ENCODE peak calls at places on chromosomes 5 and 9, in five cellular contexts. J is endothelial cell of umbilical vein, S is HepG2, B is K562, I is GM12878. M is an unnamed sample.

GRCh38 chr9:14271078-14271673 is 42.8 kb downstream of the NFIB start:
- DNase-seq in J (peak), S (peak), B (no peak), I (no peak), M (no peak)

GRCh38 chr9:127915325-127915752 is 1.5 kb downstream of the ST6GALNAC4 start:
- DNase-seq in J (no peak), S (no peak), B (peak), I (no peak), M (no peak)

GRCh38 chr5:43017438-43017820 is 22.7 kb downstream of the ANXA2R start:
- DNase-seq in J (peak), S (peak), B (no peak), I (no peak), M (no peak)

GRCh38 chr9:21812415-21812814 is 10.0 kb downstream of the MTAP start:
- DNase-seq in J (peak), S (no peak), B (no peak), I (no peak), M (no peak)

GRCh38 chr5:14142202-14142855 is 813 bp upstream of the TRIO start:
- DNase-seq in J (no peak), S (no peak), B (no peak), I (no peak), M (no peak)

GRCh38 chr9:136052433-136052880 is 42.6 kb downstream of the NACC2 start:
- DNase-seq in J (no peak), S (peak), B (no peak), I (no peak), M (no peak)

GRCh38 chr9:75265525-75265972 is 177.2 kb downstream of the OSTF1 start:
- DNase-seq in J (peak), S (peak), B (peak), I (no peak), M (peak)

GRCh38 chr9:83281306-83282255 is 218.6 kb upstream of the RASEF start:
- DNase-seq in J (peak), S (no peak), B (no peak), I (no peak), M (no peak)

GRCh38 chr9:98260635-98261034 is 5.2 kb upstream of the TBC1D2 start:
- DNase-seq in J (no peak), S (no peak), B (no peak), I (no peak), M (no peak)

GRCh38 chr9:32603914-32604852 is 31.2 kb upstream of the NDUFB6 start:
- DNase-seq in J (no peak), S (peak), B (no peak), I (no peak), M (peak)

GRCh38 chr5:148828461-148829247 is 2.2 kb downstream of the ADRB2 start:
- DNase-seq in J (no peak), S (no peak), B (no peak), I (no peak), M (no peak)

DNA sequence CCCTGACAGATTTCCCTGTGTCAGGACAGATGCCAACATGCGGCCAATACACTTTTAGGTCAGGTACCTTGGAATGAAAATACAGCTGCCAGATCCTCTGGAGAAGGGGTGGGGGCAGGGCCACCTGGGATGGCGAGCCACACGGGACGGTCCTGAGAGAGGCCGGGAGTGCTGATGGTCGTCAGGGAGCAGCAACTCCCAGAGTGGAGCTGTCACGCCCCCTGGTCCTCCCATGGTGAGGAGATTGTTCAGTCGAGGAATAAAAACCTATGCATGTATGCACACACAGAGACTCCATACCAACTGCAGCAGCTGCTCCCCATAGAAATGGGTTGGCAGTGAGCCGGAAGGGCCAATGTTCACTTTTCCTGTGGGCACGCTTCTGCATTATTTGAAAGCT is 45.1 kb upstream of the SEMA4D start:
- DNase-seq in J (no peak), S (no peak), B (no peak), I (no peak), M (no peak)
- TF ChIP-seq MAX in J (no peak), S (no peak), B (no peak), I (no peak), M (no peak)

DNA sequence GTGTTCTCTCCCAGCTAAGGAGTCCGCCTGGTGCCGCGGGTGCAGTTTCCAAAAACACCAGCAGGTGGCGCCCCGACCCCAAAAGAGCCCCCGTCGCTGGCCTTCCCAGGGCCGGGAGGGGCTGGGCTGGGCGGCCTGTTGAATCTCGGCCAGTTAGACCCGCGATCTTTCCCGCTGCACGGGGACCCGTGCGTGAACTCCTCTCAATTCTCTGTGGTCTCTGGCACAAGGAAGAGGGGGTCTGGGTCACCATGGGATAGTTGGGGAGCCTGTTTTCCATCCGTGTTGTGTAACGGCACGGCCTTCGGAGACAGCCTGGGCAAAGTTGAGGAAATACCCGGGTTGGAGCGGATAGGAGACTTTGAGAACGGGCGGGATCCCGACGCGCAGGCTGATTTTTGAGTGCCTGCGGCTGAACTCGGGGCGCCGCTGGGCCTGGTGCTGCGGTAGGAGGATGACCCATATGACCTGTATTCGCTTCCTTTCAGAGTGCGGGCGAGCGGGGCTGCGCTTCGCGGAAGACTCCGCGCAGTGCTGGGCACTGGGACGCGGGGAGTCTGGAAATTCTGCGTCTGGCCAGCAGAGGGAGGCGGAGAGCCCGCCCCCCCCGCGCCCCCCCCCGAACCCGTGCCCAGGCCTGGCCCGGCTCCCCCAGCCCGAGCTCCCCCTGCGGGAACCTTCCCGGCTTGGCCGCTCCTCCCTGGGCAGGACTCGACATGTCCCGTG is 7.9 kb upstream of the PSD2 start:
- DNase-seq in J (peak), S (peak), B (peak), I (peak), M (peak)
- TF ChIP-seq EZH2 in J (no peak), S (no peak), B (no peak), I (no peak), M (no peak)

GRCh38 chr5:132260714-132261615 is 3.5 kb downstream of the PDLIM4 start:
- DNase-seq in J (peak), S (no peak), B (peak), I (peak), M (peak)

GRCh38 chr5:132258102-132259060 is 885 bp downstream of the PDLIM4 start:
- DNase-seq in J (peak), S (no peak), B (no peak), I (no peak), M (no peak)

GRCh38 chr5:132257131-132258101 is at the start of gene PDLIM4:
- DNase-seq in J (peak), S (no peak), B (peak), I (no peak), M (no peak)

GRCh38 chr5:132260051-132260450 is 2.6 kb downstream of the PDLIM4 start:
- DNase-seq in J (peak), S (no peak), B (no peak), I (no peak), M (no peak)

GRCh38 chr5:132259061-132259851 is 1.8 kb downstream of the PDLIM4 start:
- DNase-seq in J (peak), S (no peak), B (peak), I (no peak), M (no peak)
- TF ChIP-seq MAX in J (peak), S (no peak), B (peak), I (no peak), M (no peak)

DNA sequence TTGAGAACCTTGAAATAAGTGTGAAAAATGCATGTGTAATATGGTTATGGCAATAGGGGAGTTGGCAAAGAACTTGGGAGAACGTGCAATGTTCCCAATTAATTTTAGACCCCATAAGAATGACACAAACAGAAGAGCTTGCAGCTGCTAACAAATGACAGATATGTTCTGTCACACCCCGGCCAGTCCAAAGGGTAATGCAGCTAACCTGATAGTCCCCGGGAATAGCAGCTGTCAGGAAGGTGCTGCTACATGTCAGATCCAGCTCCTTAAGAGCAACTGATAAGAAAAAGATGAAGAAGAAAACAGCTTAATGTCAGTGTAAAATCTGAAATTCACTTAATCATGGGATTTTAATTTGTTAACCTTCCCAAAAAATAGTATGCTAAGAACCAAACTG is 30.4 kb downstream of the SEMA5A start:
- DNase-seq in J (no peak), S (no peak), B (no peak), I (no peak), M (no peak)
- TF ChIP-seq EZH2 in J (no peak), S (no peak), B (no peak), I (no peak), M (no peak)

DNA sequence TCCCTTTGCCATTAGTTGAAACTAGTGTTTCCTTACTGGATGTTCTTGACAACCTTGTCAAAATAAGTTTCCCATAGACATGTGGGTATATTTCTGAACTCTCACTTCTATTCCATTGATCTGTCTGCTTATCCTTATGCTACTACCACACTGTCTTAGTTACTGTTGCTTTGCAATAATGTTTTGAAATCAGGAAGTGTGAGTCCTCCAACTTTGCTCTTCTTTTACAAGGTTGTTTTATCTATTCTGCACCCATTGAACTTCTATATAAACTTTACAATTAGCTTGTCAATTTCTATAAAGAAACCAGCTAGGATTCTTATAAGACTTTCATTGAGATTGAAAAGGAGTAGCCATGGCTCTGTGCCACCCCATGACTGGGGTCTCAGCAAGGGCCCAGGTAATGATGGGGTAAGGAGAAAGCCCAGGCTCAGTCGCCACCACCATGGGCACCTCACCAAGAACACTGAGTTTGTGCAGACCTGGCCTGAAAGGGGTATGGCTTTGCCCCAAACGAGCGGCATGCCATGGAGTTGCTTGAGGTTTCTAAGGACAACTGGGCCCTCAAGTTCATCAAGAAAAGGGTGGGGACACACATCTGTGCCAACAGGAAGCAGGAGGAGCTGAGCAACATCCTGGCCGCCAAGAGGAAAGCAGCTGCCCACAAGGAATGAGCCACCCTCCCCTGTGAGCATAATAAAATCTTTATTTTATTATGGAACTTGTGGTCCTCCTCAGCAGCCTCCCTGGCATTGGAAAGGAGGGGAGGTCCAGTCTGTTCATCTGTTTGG is 24.1 kb downstream of the CD14 start:
- DNase-seq in J (peak), S (no peak), B (no peak), I (no peak), M (no peak)
- TF ChIP-seq MAX in J (no peak), S (no peak), B (no peak), I (no peak), M (no peak)

DNA sequence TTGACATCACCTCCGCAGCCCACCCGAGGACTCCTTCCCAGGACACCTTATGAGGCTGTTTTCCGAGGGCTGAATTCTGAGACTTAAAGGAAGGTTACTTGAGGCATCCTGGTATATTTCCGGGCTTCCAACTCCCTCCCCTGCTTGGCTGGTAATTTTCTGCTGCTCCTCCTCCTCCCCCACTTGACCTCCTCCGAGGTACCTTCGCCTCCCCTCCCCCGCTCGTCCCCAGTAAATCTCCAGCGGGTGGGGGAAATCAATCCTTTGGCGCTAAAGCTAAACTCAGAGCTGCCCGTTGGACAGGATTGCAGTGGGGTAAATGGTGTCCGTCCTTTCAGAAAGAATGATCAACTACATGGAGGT is 4.9 kb upstream of the ISL1 start:
- DNase-seq in J (no peak), S (no peak), B (no peak), I (no peak), M (no peak)
- TF ChIP-seq EZH2 in J (no peak), S (no peak), B (no peak), I (no peak), M (no peak)

GRCh38 chr5:37660319-37660718 is 179.5 kb downstream of the GDNF start:
- DNase-seq in J (no peak), S (no peak), B (no peak), I (no peak), M (no peak)
- TF ChIP-seq MAX in J (no peak), S (no peak), B (no peak), I (no peak), M (no peak)